ENCODE peak calls at places on chromosomes 4 and X, in six cellular contexts. E, N, A, L, D and Q are unnamed samples.

GRCh38 chrX:45669715-45670360 is 469.2 kb upstream of the DIPK2B start:
- DNase-seq in E (no peak), N (peak; percentile 77), A (no peak), L (no peak), D (peak; percentile 5), Q (no peak)

GRCh38 chr4:158802914-158803313 is 34.1 kb downstream of the FNIP2 start:
- DNase-seq in E (no peak), N (no peak), A (no peak), L (no peak), D (no peak), Q (no peak)

GRCh38 chr4:168701061-168701460 is 204.2 kb downstream of the PALLD start:
- DNase-seq in E (no peak), N (no peak), A (no peak), L (no peak), D (no peak), Q (no peak)

GRCh38 chr4:102600689-102601088 is 99.5 kb downstream of the NFKB1 start:
- DNase-seq in E (no peak), N (no peak), A (no peak), L (no peak), D (no peak), Q (no peak)

GRCh38 chr4:42410446-42410845 is 13.2 kb downstream of the SHISA3 start:
- DNase-seq in E (no peak), N (no peak), A (no peak), L (no peak), D (no peak), Q (no peak)

GRCh38 chr4:70437212-70437611 is 34.8 kb upstream of the MUC7 start:
- DNase-seq in E (no peak), N (no peak), A (no peak), L (peak; percentile 3), D (no peak), Q (no peak)

GRCh38 chr4:185810746-185811508 is 1.1 kb downstream of the SORBS2 start:
- DNase-seq in E (no peak), N (no peak), A (no peak), L (peak; percentile 52), D (no peak), Q (no peak)

GRCh38 chr4:127668770-127669169 is 36.0 kb downstream of the INTU start:
- DNase-seq in E (no peak), N (no peak), A (no peak), L (no peak), D (no peak), Q (no peak)

GRCh38 chrX:95505721-95506120 is 1178.9 kb upstream of the DIAPH2 start:
- DNase-seq in E (no peak), N (no peak), A (no peak), L (peak; percentile 29), D (no peak), Q (no peak)

GRCh38 chr4:188941524-188942109 is 802.4 kb downstream of the TRIML1 start:
- DNase-seq in E (no peak), N (peak; percentile 98), A (no peak), L (no peak), D (peak; percentile 82), Q (no peak)

GRCh38 chr4:53346920-53347852 is 18.7 kb downstream of the SCFD2 start:
- DNase-seq in E (no peak), N (peak; percentile 21), A (no peak), L (no peak), D (peak; percentile 90), Q (no peak)

GRCh38 chr4:156295676-156296075 is 342.0 kb upstream of the CTSO start:
- DNase-seq in E (no peak), N (peak; percentile 18), A (no peak), L (no peak), D (peak; percentile 41), Q (no peak)

GRCh38 chr4:74042681-74043080 is 4.2 kb upstream of the CXCL3 start:
- DNase-seq in E (no peak), N (no peak), A (no peak), L (peak; percentile 39), D (no peak), Q (no peak)

GRCh38 chr4:145861331-145862318 is 77.0 kb downstream of the ZNF827 start:
- DNase-seq in E (peak; percentile 33), N (no peak), A (no peak), L (no peak), D (peak; percentile 42), Q (no peak)

GRCh38 chr4:75107703-75108612 is 175.0 kb downstream of the PARM1 start:
- DNase-seq in E (no peak), N (peak; percentile 4), A (no peak), L (no peak), D (no peak), Q (no peak)

GRCh38 chr4:187995322-187996207 is at the start of gene ZFP42:
- DNase-seq in E (no peak), N (peak; percentile 2), A (no peak), L (no peak), D (no peak), Q (no peak)

GRCh38 chr4:129179276-129179675 is 83.3 kb downstream of the C4orf33 start:
- DNase-seq in E (no peak), N (no peak), A (no peak), L (no peak), D (no peak), Q (no peak)

GRCh38 chr4:168141733-168142132 is 49.4 kb downstream of the ANXA10 start:
- DNase-seq in E (no peak), N (no peak), A (no peak), L (no peak), D (no peak), Q (no peak)

GRCh38 chr4:121562833-121563232 is 133.9 kb downstream of the ANXA5 start:
- DNase-seq in E (no peak), N (no peak), A (no peak), L (no peak), D (no peak), Q (no peak)

GRCh38 chrX:74458738-74459137 is 37.4 kb downstream of the SLC16A2 start:
- DNase-seq in E (no peak), N (peak; percentile 57), A (no peak), L (no peak), D (peak; percentile 70), Q (no peak)

GRCh38 chr4:89641367-89641687 is 195.6 kb downstream of the SNCA start:
- DNase-seq in E (no peak), N (no peak), A (no peak), L (no peak), D (no peak), Q (no peak)
- H3K9me3 ChIP-seq in E (no peaks in the 10 kb centered on the region), N (no peaks in the 10 kb centered on the region), A (no peaks in the 10 kb centered on the region), L (no peaks in the 10 kb centered on the region), D (no peaks in the 10 kb centered on the region), Q (no peaks in the 10 kb centered on the region)

GRCh38 chrX:2324116-2324515 is 176.7 kb downstream of the DHRSX start:
- DNase-seq in E (no peak), N (no peak), A (no peak), L (no peak), D (no peak), Q (no peak)
- H3K9me3 ChIP-seq in E (no peaks in the 10 kb centered on the region), N (no peaks in the 10 kb centered on the region), A (no peaks in the 10 kb centered on the region), L (no peaks in the 10 kb centered on the region), D (no peaks in the 10 kb centered on the region), Q (no peaks in the 10 kb centered on the region)

GRCh38 chrX:64379924-64380323 is 15.3 kb downstream of the MTMR8 start:
- DNase-seq in E (no peak), N (no peak), A (no peak), L (no peak), D (no peak), Q (no peak)

GRCh38 chrX:64377753-64378152 is 17.5 kb downstream of the MTMR8 start:
- DNase-seq in E (no peak), N (no peak), A (no peak), L (no peak), D (no peak), Q (no peak)
- H3K9me3 ChIP-seq in E (peaks cover 32% of the 10 kb centered on the region), N (no peaks in the 10 kb centered on the region), A (no peaks in the 10 kb centered on the region), L (no peaks in the 10 kb centered on the region), D (no peaks in the 10 kb centered on the region), Q (no peaks in the 10 kb centered on the region)

GRCh38 chr4:56874166-56874565 is 33.5 kb upstream of the REST start:
- DNase-seq in E (no peak), N (no peak), A (no peak), L (peak; percentile 32), D (no peak), Q (no peak)
- H3K9me3 ChIP-seq in E (no peaks in the 10 kb centered on the region), N (no peaks in the 10 kb centered on the region), A (no peaks in the 10 kb centered on the region), L (no peaks in the 10 kb centered on the region), D (no peaks in the 10 kb centered on the region), Q (no peaks in the 10 kb centered on the region)

DNA sequence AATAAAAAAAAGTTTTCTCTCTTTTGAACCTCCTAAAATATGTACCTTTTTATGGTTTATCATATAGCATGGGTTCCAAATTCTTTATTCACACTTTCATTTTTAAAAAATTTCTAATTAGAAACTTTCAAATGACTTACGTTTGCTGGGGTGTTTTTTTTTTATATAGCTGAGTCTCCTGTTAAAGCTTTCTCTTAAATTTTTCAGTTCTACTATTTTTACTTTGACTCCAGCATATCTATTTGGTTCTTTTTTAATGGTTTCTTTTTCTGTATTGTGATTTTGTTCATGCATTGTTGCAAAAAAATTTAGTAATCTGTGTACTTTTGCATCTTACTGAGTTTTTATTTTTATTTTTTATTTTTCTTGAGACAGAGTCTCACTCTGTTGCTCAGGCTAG is 22.3 kb downstream of the ZNF718 start:
- DNase-seq in E (no peak), N (no peak), A (no peak), L (no peak), D (no peak), Q (no peak)
- H3K9me3 ChIP-seq in E (peaks cover 80% of the 10 kb centered on the region), N (no peaks in the 10 kb centered on the region), A (no peaks in the 10 kb centered on the region), L (peaks cover 59% of the 10 kb centered on the region), D (peaks cover 21% of the 10 kb centered on the region), Q (peaks cover 34% of the 10 kb centered on the region)